ENCODE peak calls at places on chromosomes 11 and 22, in eight cellular contexts. R is astrocyte of the spinal cord; H is AG04450; E is neural crest cell; S is Calu3; L is CD8-positive, alpha-beta T cell; Y is HuH-7; W is HT1080. U is an unnamed sample.

GRCh38 chr11:12565406-12565805 is 108.8 kb upstream of the TEAD1 start:
- DNase-seq in W (no peak), L (no peak), E (no peak), R (no peak), S (no peak), H (no peak), Y (no peak), U (no peak)

GRCh38 chr11:62514151-62514550 is 32.5 kb downstream of the AHNAK start:
- DNase-seq in W (no peak), R (no peak), S (no peak), E (no peak), L (no peak), Y (no peak), H (no peak), U (no peak)

GRCh38 chr11:84564180-84564866 is 1062.8 kb downstream of the DLG2 start:
- DNase-seq in H (peak), S (peak), W (peak), R (peak), Y (peak), L (no peak), E (peak), U (no peak)

GRCh38 chr11:83051760-83052671 is 19.7 kb downstream of the RAB30 start:
- DNase-seq in S (no peak), H (peak), W (peak), Y (no peak), L (no peak), E (no peak), R (peak), U (peak)

GRCh38 chr11:111378773-111379499 is at the start of gene POU2AF1:
- DNase-seq in Y (no peak), E (no peak), W (peak), S (no peak), L (peak), R (peak), H (no peak), U (no peak)

GRCh38 chr11:927871-928270 is 2.2 kb downstream of the AP2A2 start:
- DNase-seq in S (no peak), W (no peak), H (no peak), E (no peak), R (no peak), Y (no peak), L (no peak), U (no peak)

GRCh38 chr11:47215366-47215925 is 672 bp downstream of the DDB2 start:
- DNase-seq in E (no peak), Y (peak), H (no peak), S (no peak), L (no peak), W (no peak), R (no peak), U (no peak)

GRCh38 chr22:35330258-35330861 is 30.7 kb downstream of the TOM1 start:
- DNase-seq in S (no peak), E (no peak), W (peak), L (no peak), R (peak), H (peak), Y (no peak), U (no peak)

GRCh38 chr11:65243773-65244172 is 18.0 kb upstream of the POLA2 start:
- DNase-seq in E (no peak), Y (no peak), H (no peak), R (no peak), W (no peak), S (no peak), L (no peak), U (no peak)

GRCh38 chr11:94933225-94934130 is 39.9 kb downstream of the CWC15 start:
- DNase-seq in E (no peak), H (peak), L (no peak), R (peak), S (no peak), Y (no peak), W (peak), U (peak)

GRCh38 chr11:73784734-73785133 is 2.9 kb upstream of the MRPL48 start:
- DNase-seq in W (no peak), Y (no peak), S (no peak), H (no peak), L (no peak), E (no peak), R (no peak), U (no peak)

GRCh38 chr22:36385491-36386350 is 2.0 kb downstream of the MYH9 start:
- DNase-seq in L (no peak), Y (no peak), H (no peak), S (peak), R (peak), E (no peak), W (peak), U (no peak)

GRCh38 chr11:59184876-59185275 is 12.9 kb downstream of the DTX4 start:
- DNase-seq in E (peak), H (no peak), L (no peak), W (no peak), S (no peak), Y (no peak), R (no peak), U (no peak)

GRCh38 chr11:2175659-2176058 is 4.0 kb upstream of the TH start:
- DNase-seq in H (no peak), R (peak), E (no peak), W (peak), Y (no peak), L (no peak), S (no peak), U (peak)

GRCh38 chr22:38169116-38169515 is 12.5 kb downstream of the PLA2G6 start:
- DNase-seq in R (no peak), W (no peak), L (no peak), S (no peak), H (no peak), E (no peak), Y (no peak), U (no peak)

GRCh38 chr11:64342869-64343739 is 3.1 kb downstream of the CCDC88B start:
- DNase-seq in R (no peak), H (no peak), S (no peak), Y (no peak), W (no peak), E (no peak), L (no peak), U (no peak)

U was measured in retinal pigment epithelial cell.